ENCODE peak calls at places on chromosomes 7 and 10, in five cellular contexts. M is activated effector memory CD4-positive, alpha-beta T cell treated with Interleukin-2 at 50 U/mL for 16 hours; X is T-helper 1 cell; G is renal cortical epithelial cell; D is right lobe of liver. I is an unnamed sample.

GRCh38 chr10:114389429-114389828 is 14.9 kb downstream of the AFAP1L2 start:
- DNase-seq in M (no peak), X (no peak), G (peak), D (peak), I (peak)

GRCh38 chr7:42805601-42806000 is 106.3 kb downstream of the C7orf25 start:
- DNase-seq in M (no peak), X (no peak), G (no peak), D (no peak), I (no peak)

GRCh38 chr10:113539789-113540188 is 13.1 kb upstream of the HABP2 start:
- DNase-seq in M (no peak), X (no peak), G (peak), D (peak), I (no peak)

GRCh38 chr7:111292026-111292430 is 201.1 kb downstream of the LRRN3 start:
- DNase-seq in M (no peak), X (no peak), G (no peak), D (no peak), I (no peak)

GRCh38 chr10:62075912-62076311 is 174.4 kb downstream of the ARID5B start:
- DNase-seq in M (no peak), X (no peak), G (no peak), D (no peak), I (no peak)

GRCh38 chr7:94043299-94043698 is 39.1 kb upstream of the BET1 start:
- DNase-seq in M (no peak), X (no peak), G (peak), D (no peak), I (no peak)

GRCh38 chr7:70693690-70694356 is 438.1 kb upstream of the GALNT17 start:
- DNase-seq in M (peak), X (peak), G (no peak), D (peak), I (peak)

GRCh38 chr7:105896407-105896842 is 20.0 kb upstream of the ATXN7L1 start:
- DNase-seq in M (no peak), X (no peak), G (no peak), D (no peak), I (no peak)

GRCh38 chr10:14971867-14972448 is 12.8 kb downstream of the MEIG1 start:
- DNase-seq in M (peak), X (no peak), G (peak), D (no peak), I (no peak)

GRCh38 chr7:105713488-105714465 is 132.5 kb upstream of the EFCAB10 start:
- DNase-seq in M (no peak), X (no peak), G (no peak), D (no peak), I (no peak)

GRCh38 chr10:122861724-122862161 is 16.1 kb upstream of the CUZD1 start:
- DNase-seq in M (no peak), X (no peak), G (peak), D (no peak), I (no peak)

GRCh38 chr10:8731415-8732110 is 677.1 kb downstream of the GATA3 start:
- DNase-seq in M (no peak), X (no peak), G (peak), D (no peak), I (no peak)

GRCh38 chr10:35493196-35494118 is 111.7 kb upstream of the GJD4 start:
- DNase-seq in M (no peak), X (no peak), G (no peak), D (no peak), I (no peak)

GRCh38 chr7:43247757-43248156 is 135.3 kb downstream of the HECW1 start:
- DNase-seq in M (no peak), X (no peak), G (no peak), D (no peak), I (no peak)

GRCh38 chr7:3861941-3862340 is 560.9 kb downstream of the SDK1 start:
- DNase-seq in M (no peak), X (no peak), G (peak), D (no peak), I (peak)

GRCh38 chr7:26305048-26305868 is 13.6 kb downstream of the SNX10 start:
- DNase-seq in M (no peak), X (no peak), G (peak), D (peak), I (no peak)

GRCh38 chr7:7183061-7183832 is 903 bp downstream of the C1GALT1 start:
- DNase-seq in M (peak), X (peak), G (no peak), D (peak), I (peak)

GRCh38 chr10:117163061-117163953 is 25.2 kb upstream of the VAX1 start:
- DNase-seq in M (no peak), X (no peak), G (no peak), D (peak), I (no peak)

GRCh38 chr7:6618621-6619020 is 3.2 kb downstream of the ZNF853 start:
- DNase-seq in M (no peak), X (no peak), G (no peak), D (no peak), I (no peak)

GRCh38 chr10:77927343-77928256 is 1.0 kb upstream of the DLG5 start:
- DNase-seq in M (no peak), X (no peak), G (no peak), D (no peak), I (no peak)

GRCh38 chr7:106127984-106128780 is 16.1 kb upstream of the SYPL1 start:
- DNase-seq in M (no peak), X (no peak), G (peak), D (no peak), I (no peak)

GRCh38 chr7:159028456-159029401 is 115.9 kb downstream of the VIPR2 start:
- DNase-seq in M (no peak), X (no peak), G (no peak), D (no peak), I (no peak)

GRCh38 chr10:43138757-43139241 is 554 bp downstream of the CSGALNACT2 start:
- DNase-seq in M (peak), X (peak), G (no peak), D (no peak), I (peak)

GRCh38 chr7:80319461-80319860 is 184.8 kb downstream of the GNAI1 start:
- DNase-seq in M (no peak), X (no peak), G (no peak), D (no peak), I (no peak)

GRCh38 chr10:99236627-99237309 is 1.1 kb upstream of the HPSE2 start:
- DNase-seq in M (no peak), X (no peak), G (no peak), D (no peak), I (no peak)

GRCh38 chr10:43109671-43110249 is 28.5 kb upstream of the CSGALNACT2 start:
- DNase-seq in M (no peak), X (no peak), G (no peak), D (no peak), I (no peak)

GRCh38 chr7:2609001-2609411 is 22.8 kb upstream of the TTYH3 start:
- DNase-seq in M (no peak), X (no peak), G (no peak), D (peak), I (peak)

GRCh38 chr7:48083114-48083830 is 5.8 kb upstream of the UPP1 start:
- DNase-seq in M (no peak), X (no peak), G (peak), D (no peak), I (no peak)